ENCODE peak calls at places on chromosomes 5 and 9, in eight cellular contexts. One of them, this sample, is unnamed.

GRCh38 chr5:139893873-139894272 is 98.3 kb downstream of the PSD2 start:
- DNase-seq in HCT116: no peak
- DNase-seq in sigmoid colon: no peak
- DNase-seq in right lobe of liver: no peak
- DNase-seq in body of pancreas: no peak
- DNase-seq in endothelial cell of umbilical vein: no peak
- DNase-seq in esophagus squamous epithelium: no peak
- DNase-seq in gastrocnemius medialis: no peak
- DNase-seq in this sample: no peak

GRCh38 chr9:86253577-86253976 is 5.9 kb downstream of the C9orf153 start:
- DNase-seq in HCT116: no peak
- DNase-seq in sigmoid colon: no peak
- DNase-seq in right lobe of liver: no peak
- DNase-seq in body of pancreas: no peak
- DNase-seq in endothelial cell of umbilical vein: no peak
- DNase-seq in esophagus squamous epithelium: no peak
- DNase-seq in gastrocnemius medialis: no peak
- DNase-seq in this sample: no peak

GRCh38 chr5:1280177-1281037 is 14.5 kb downstream of the TERT start:
- DNase-seq in HCT116: no peak
- DNase-seq in sigmoid colon: peak; percentile 50
- DNase-seq in right lobe of liver: no peak
- DNase-seq in body of pancreas: no peak
- DNase-seq in endothelial cell of umbilical vein: no peak
- DNase-seq in esophagus squamous epithelium: no peak
- DNase-seq in gastrocnemius medialis: no peak
- DNase-seq in this sample: no peak

GRCh38 chr5:2217219-2217618 is 334.5 kb upstream of the IRX4 start:
- DNase-seq in HCT116: no peak
- DNase-seq in sigmoid colon: no peak
- DNase-seq in right lobe of liver: no peak
- DNase-seq in body of pancreas: no peak
- DNase-seq in endothelial cell of umbilical vein: no peak
- DNase-seq in esophagus squamous epithelium: no peak
- DNase-seq in gastrocnemius medialis: no peak
- DNase-seq in this sample: no peak

GRCh38 chr5:109411627-109412026 is 1.9 kb upstream of the PJA2 start:
- DNase-seq in HCT116: peak; percentile 24
- DNase-seq in sigmoid colon: no peak
- DNase-seq in right lobe of liver: no peak
- DNase-seq in body of pancreas: peak; percentile 11
- DNase-seq in endothelial cell of umbilical vein: peak; percentile 91
- DNase-seq in esophagus squamous epithelium: no peak
- DNase-seq in gastrocnemius medialis: no peak
- DNase-seq in this sample: no peak

GRCh38 chr5:142319560-142320426 is 5.0 kb downstream of the SPRY4 start:
- DNase-seq in HCT116: no peak
- DNase-seq in sigmoid colon: no peak
- DNase-seq in right lobe of liver: no peak
- DNase-seq in body of pancreas: no peak
- DNase-seq in endothelial cell of umbilical vein: no peak
- DNase-seq in esophagus squamous epithelium: no peak
- DNase-seq in gastrocnemius medialis: no peak
- DNase-seq in this sample: no peak

GRCh38 chr5:81768960-81769452 is 18.1 kb upstream of the SSBP2 start:
- DNase-seq in HCT116: peak; percentile 35
- DNase-seq in sigmoid colon: no peak
- DNase-seq in right lobe of liver: no peak
- DNase-seq in body of pancreas: no peak
- DNase-seq in endothelial cell of umbilical vein: peak; percentile 94
- DNase-seq in esophagus squamous epithelium: no peak
- DNase-seq in gastrocnemius medialis: no peak
- DNase-seq in this sample: no peak

GRCh38 chr9:37582548-37583157 is 6.5 kb upstream of the FBXO10 start:
- DNase-seq in HCT116: peak; percentile 42
- DNase-seq in sigmoid colon: no peak
- DNase-seq in right lobe of liver: no peak
- DNase-seq in body of pancreas: peak; percentile 31
- DNase-seq in endothelial cell of umbilical vein: peak; percentile 75
- DNase-seq in esophagus squamous epithelium: no peak
- DNase-seq in gastrocnemius medialis: no peak
- DNase-seq in this sample: no peak

GRCh38 chr9:124659099-124659659 is 111.9 kb downstream of the NR6A1 start:
- DNase-seq in HCT116: no peak
- DNase-seq in sigmoid colon: peak; percentile 83
- DNase-seq in right lobe of liver: peak; percentile 88
- DNase-seq in body of pancreas: peak; percentile 86
- DNase-seq in endothelial cell of umbilical vein: peak; percentile 89
- DNase-seq in esophagus squamous epithelium: no peak
- DNase-seq in gastrocnemius medialis: peak; percentile 85
- DNase-seq in this sample: peak; percentile 49

GRCh38 chr9:124657526-124657925 is 113.6 kb downstream of the NR6A1 start:
- DNase-seq in HCT116: no peak
- DNase-seq in sigmoid colon: no peak
- DNase-seq in right lobe of liver: no peak
- DNase-seq in body of pancreas: no peak
- DNase-seq in endothelial cell of umbilical vein: no peak
- DNase-seq in esophagus squamous epithelium: no peak
- DNase-seq in gastrocnemius medialis: no peak
- DNase-seq in this sample: no peak

GRCh38 chr9:124660341-124660801 is 110.7 kb downstream of the NR6A1 start:
- DNase-seq in HCT116: no peak
- DNase-seq in sigmoid colon: no peak
- DNase-seq in right lobe of liver: no peak
- DNase-seq in body of pancreas: peak; percentile 7
- DNase-seq in endothelial cell of umbilical vein: peak; percentile 87
- DNase-seq in esophagus squamous epithelium: no peak
- DNase-seq in gastrocnemius medialis: no peak
- DNase-seq in this sample: no peak

GRCh38 chr9:124661184-124661755 is 109.8 kb downstream of the NR6A1 start:
- DNase-seq in HCT116: no peak
- DNase-seq in sigmoid colon: no peak
- DNase-seq in right lobe of liver: no peak
- DNase-seq in body of pancreas: no peak
- DNase-seq in endothelial cell of umbilical vein: peak; percentile 17
- DNase-seq in esophagus squamous epithelium: no peak
- DNase-seq in gastrocnemius medialis: no peak
- DNase-seq in this sample: no peak

GRCh38 chr9:124658165-124659017 is 112.7 kb downstream of the NR6A1 start:
- DNase-seq in HCT116: peak; percentile 93
- DNase-seq in sigmoid colon: peak; percentile 73
- DNase-seq in right lobe of liver: peak; percentile 50
- DNase-seq in body of pancreas: peak; percentile 90
- DNase-seq in endothelial cell of umbilical vein: peak; percentile 95
- DNase-seq in esophagus squamous epithelium: no peak
- DNase-seq in gastrocnemius medialis: peak; percentile 85
- DNase-seq in this sample: peak; percentile 55
- TF ChIP-seq POLR2A in HCT116: peak; percentile 90
- TF ChIP-seq POLR2A in sigmoid colon: no peak
- TF ChIP-seq POLR2A in right lobe of liver: peak; percentile 89
- TF ChIP-seq POLR2A in body of pancreas: peak; percentile 94
- TF ChIP-seq POLR2A in endothelial cell of umbilical vein: peak; percentile 99
- TF ChIP-seq POLR2A in esophagus squamous epithelium: no peak
- TF ChIP-seq POLR2A in gastrocnemius medialis: peak; percentile 25
- TF ChIP-seq POLR2A in this sample: no peak

GRCh38 chr9:137212520-137212919 is 7.0 kb downstream of the NDOR1 start:
- DNase-seq in HCT116: no peak
- DNase-seq in sigmoid colon: no peak
- DNase-seq in right lobe of liver: no peak
- DNase-seq in body of pancreas: no peak
- DNase-seq in endothelial cell of umbilical vein: no peak
- DNase-seq in esophagus squamous epithelium: no peak
- DNase-seq in gastrocnemius medialis: no peak
- DNase-seq in this sample: no peak

GRCh38 chr9:137215196-137215986 is 6.6 kb downstream of the RNF208 start:
- DNase-seq in HCT116: no peak
- DNase-seq in sigmoid colon: no peak
- DNase-seq in right lobe of liver: no peak
- DNase-seq in body of pancreas: no peak
- DNase-seq in endothelial cell of umbilical vein: no peak
- DNase-seq in esophagus squamous epithelium: no peak
- DNase-seq in gastrocnemius medialis: no peak
- DNase-seq in this sample: no peak

GRCh38 chr9:137214620-137215019 is 7.4 kb downstream of the RNF208 start:
- DNase-seq in HCT116: no peak
- DNase-seq in sigmoid colon: no peak
- DNase-seq in right lobe of liver: no peak
- DNase-seq in body of pancreas: no peak
- DNase-seq in endothelial cell of umbilical vein: no peak
- DNase-seq in esophagus squamous epithelium: no peak
- DNase-seq in gastrocnemius medialis: no peak
- DNase-seq in this sample: no peak

GRCh38 chr9:137211532-137211931 is 6.0 kb downstream of the NDOR1 start:
- DNase-seq in HCT116: no peak
- DNase-seq in sigmoid colon: no peak
- DNase-seq in right lobe of liver: no peak
- DNase-seq in body of pancreas: no peak
- DNase-seq in endothelial cell of umbilical vein: no peak
- DNase-seq in esophagus squamous epithelium: no peak
- DNase-seq in gastrocnemius medialis: no peak
- DNase-seq in this sample: no peak

DNA sequence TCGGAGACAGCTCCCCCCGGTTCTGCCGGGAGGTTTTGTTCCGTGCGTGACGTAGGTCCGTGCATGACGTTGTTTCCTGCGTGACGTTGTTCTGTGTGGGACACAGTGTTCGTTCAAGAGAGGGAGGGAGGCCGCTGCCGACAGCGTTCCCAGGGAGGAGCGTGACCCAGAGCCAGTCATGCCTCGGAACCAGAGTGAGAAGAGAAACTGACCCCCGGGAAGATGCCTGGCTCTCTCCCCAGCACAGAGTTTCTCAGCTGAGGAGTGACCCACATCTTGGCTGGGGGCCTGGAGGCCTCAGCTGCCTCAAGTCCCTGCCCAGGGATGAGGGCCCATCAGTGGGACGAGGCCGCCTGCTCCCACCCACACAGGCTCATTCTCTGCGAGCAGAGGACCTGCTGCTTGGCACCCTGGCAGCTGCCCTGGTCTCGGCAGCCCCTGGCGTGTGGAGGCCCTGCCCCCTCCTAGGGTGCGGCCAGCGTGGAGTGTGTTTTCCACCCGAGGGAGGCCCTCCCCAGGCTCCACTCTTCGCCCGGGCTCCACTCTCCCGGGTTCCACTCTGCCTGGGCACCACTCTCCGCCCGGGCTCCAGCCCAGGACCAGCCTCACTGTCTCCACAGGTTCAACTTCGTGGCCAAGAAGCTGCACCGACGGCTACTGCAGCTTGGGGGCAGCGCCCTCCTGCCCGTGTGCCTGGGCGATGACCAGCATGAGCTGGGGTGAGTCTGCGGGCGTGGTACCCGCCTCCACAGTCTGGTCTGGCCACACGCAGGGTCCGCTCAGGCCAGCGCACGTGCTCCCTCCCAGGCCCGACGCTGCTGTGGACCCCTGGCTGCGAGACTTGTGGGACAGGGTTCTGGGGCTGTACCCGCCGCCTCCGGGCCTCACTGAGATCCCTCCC is 7.9 kb downstream of the NDOR1 start:
- DNase-seq in HCT116: no peak
- DNase-seq in sigmoid colon: no peak
- DNase-seq in right lobe of liver: no peak
- DNase-seq in body of pancreas: no peak
- DNase-seq in endothelial cell of umbilical vein: no peak
- DNase-seq in esophagus squamous epithelium: no peak
- DNase-seq in gastrocnemius medialis: no peak
- DNase-seq in this sample: no peak
- TF ChIP-seq CTCF in HCT116: peak; percentile 63
- TF ChIP-seq CTCF in sigmoid colon: no peak
- TF ChIP-seq CTCF in right lobe of liver: no peak
- TF ChIP-seq CTCF in body of pancreas: no peak
- TF ChIP-seq CTCF in endothelial cell of umbilical vein: no peak
- TF ChIP-seq CTCF in esophagus squamous epithelium: no peak
- TF ChIP-seq CTCF in gastrocnemius medialis: no peak
- TF ChIP-seq CTCF in this sample: no peak

DNA sequence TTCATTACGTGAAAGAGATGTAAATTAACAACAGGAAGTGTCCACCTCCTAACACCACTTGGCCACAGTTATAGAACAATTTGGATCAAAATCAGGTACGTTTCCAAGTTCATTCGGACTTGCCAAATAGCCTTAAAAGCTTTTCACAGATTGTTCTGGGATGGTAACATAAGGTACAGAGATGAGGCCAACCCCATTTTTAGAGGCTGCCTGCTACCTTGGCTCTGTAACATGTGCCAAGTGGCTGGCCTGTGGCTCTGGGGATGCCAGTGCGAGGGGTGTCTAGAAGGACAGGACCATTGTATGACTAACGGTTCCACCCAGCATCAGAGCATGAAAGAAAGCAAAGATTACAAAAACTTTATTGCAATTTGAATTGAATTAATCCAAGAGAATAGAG is 91.0 kb downstream of the LHFPL2 start:
- DNase-seq in HCT116: no peak
- DNase-seq in sigmoid colon: no peak
- DNase-seq in right lobe of liver: no peak
- DNase-seq in body of pancreas: no peak
- DNase-seq in endothelial cell of umbilical vein: no peak
- DNase-seq in esophagus squamous epithelium: no peak
- DNase-seq in gastrocnemius medialis: no peak
- DNase-seq in this sample: no peak
- H3K36me3 ChIP-seq in HCT116: no peaks in the 10 kb centered on the region
- H3K36me3 ChIP-seq in sigmoid colon: no peaks in the 10 kb centered on the region
- H3K36me3 ChIP-seq in right lobe of liver: no peaks in the 10 kb centered on the region
- H3K36me3 ChIP-seq in body of pancreas: no peaks in the 10 kb centered on the region
- H3K36me3 ChIP-seq in endothelial cell of umbilical vein: no peaks in the 10 kb centered on the region
- H3K36me3 ChIP-seq in esophagus squamous epithelium: no peaks in the 10 kb centered on the region
- H3K36me3 ChIP-seq in gastrocnemius medialis: no peaks in the 10 kb centered on the region
- H3K36me3 ChIP-seq in this sample: no peaks in the 10 kb centered on the region

GRCh38 chr5:179733764-179734126 is 1.1 kb downstream of the MAML1 start:
- DNase-seq in HCT116: no peak
- DNase-seq in sigmoid colon: no peak
- DNase-seq in right lobe of liver: no peak
- DNase-seq in body of pancreas: no peak
- DNase-seq in endothelial cell of umbilical vein: no peak
- DNase-seq in esophagus squamous epithelium: no peak
- DNase-seq in gastrocnemius medialis: no peak
- DNase-seq in this sample: no peak

GRCh38 chr5:179731791-179732411 is 721 bp upstream of the MAML1 start:
- DNase-seq in HCT116: no peak
- DNase-seq in sigmoid colon: peak; percentile 69
- DNase-seq in right lobe of liver: peak; percentile 43
- DNase-seq in body of pancreas: no peak
- DNase-seq in endothelial cell of umbilical vein: no peak
- DNase-seq in esophagus squamous epithelium: no peak
- DNase-seq in gastrocnemius medialis: peak; percentile 33
- DNase-seq in this sample: peak; percentile 56

GRCh38 chr5:179734536-179735164 is 2.0 kb downstream of the MAML1 start:
- DNase-seq in HCT116: no peak
- DNase-seq in sigmoid colon: no peak
- DNase-seq in right lobe of liver: no peak
- DNase-seq in body of pancreas: no peak
- DNase-seq in endothelial cell of umbilical vein: no peak
- DNase-seq in esophagus squamous epithelium: no peak
- DNase-seq in gastrocnemius medialis: no peak
- DNase-seq in this sample: no peak

GRCh38 chr5:179732412-179732917 is at the start of gene MAML1:
- DNase-seq in HCT116: peak; percentile 99
- DNase-seq in sigmoid colon: peak; percentile 100
- DNase-seq in right lobe of liver: peak; percentile 100
- DNase-seq in body of pancreas: peak; percentile 100
- DNase-seq in endothelial cell of umbilical vein: peak; percentile 100
- DNase-seq in esophagus squamous epithelium: peak; percentile 99
- DNase-seq in gastrocnemius medialis: peak; percentile 100
- DNase-seq in this sample: peak; percentile 100

DNA sequence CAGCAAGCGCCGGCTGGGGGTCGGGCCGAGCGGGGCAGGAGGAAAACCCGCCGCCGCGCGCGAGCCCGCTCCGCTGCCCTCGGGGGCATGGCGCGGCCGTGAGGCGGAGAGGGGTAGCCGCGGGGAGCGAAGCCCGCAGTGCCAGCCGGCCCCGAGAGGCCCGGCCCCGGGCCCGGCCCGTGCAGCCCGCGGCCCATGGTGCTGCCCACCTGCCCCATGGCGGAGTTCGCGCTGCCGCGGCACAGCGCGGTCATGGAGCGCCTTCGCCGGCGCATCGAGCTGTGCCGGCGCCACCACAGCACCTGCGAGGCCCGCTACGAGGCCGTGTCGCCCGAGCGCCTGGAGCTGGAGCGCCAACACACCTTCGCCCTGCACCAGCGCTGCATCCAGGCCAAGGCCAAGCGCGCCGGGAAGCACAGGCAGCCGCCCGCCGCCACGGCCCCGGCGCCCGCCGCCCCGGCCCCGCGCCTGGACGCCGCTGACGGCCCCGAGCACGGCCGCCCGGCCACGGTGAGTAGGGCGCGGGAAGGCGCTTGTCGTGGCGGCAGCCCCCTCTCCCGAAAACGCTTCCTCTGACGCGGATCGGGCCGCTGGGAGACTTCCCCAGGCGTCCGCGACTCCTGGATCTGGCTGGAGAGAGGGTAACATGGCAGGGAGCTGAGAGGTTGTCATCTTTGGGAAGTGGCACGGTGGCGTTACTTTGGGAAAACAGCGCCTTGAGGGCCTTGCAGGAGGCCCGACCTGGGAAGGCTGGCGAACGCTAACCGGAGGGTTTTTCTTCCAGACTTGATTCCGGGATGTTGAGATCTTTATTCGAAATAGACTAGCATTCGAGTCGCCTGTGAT is 519 bp downstream of the MAML1 start:
- DNase-seq in HCT116: no peak
- DNase-seq in sigmoid colon: peak; percentile 71
- DNase-seq in right lobe of liver: peak; percentile 44
- DNase-seq in body of pancreas: peak; percentile 55
- DNase-seq in endothelial cell of umbilical vein: peak; percentile 57
- DNase-seq in esophagus squamous epithelium: no peak
- DNase-seq in gastrocnemius medialis: peak; percentile 30
- DNase-seq in this sample: no peak
- TF ChIP-seq POLR2A in HCT116: peak; percentile 13
- TF ChIP-seq POLR2A in sigmoid colon: no peak
- TF ChIP-seq POLR2A in right lobe of liver: no peak
- TF ChIP-seq POLR2A in body of pancreas: no peak
- TF ChIP-seq POLR2A in endothelial cell of umbilical vein: no peak
- TF ChIP-seq POLR2A in esophagus squamous epithelium: no peak
- TF ChIP-seq POLR2A in gastrocnemius medialis: no peak
- TF ChIP-seq POLR2A in this sample: peak; percentile 12